ENCODE peak calls at places on chromosomes 3 and 15, in five cellular contexts. Z is A549, B is AG09309, X is endothelial cell, D is fibroblast of lung. F is an unnamed sample.

GRCh38 chr3:12135029-12135634 is 23.6 kb downstream of the TIMP4 start:
- DNase-seq in Z (peak), B (no peak), X (peak), D (peak), F (peak)

GRCh38 chr3:53996153-53996861 is 104.6 kb upstream of the SELENOK start:
- DNase-seq in Z (no peak), B (no peak), X (no peak), D (no peak), F (no peak)

GRCh38 chr3:169472259-169472900 is 191.1 kb downstream of the MECOM start:
- DNase-seq in Z (no peak), B (no peak), X (no peak), D (no peak), F (no peak)

GRCh38 chr15:100115711-100116090 is 226.1 kb downstream of the ADAMTS17 start:
- DNase-seq in Z (no peak), B (no peak), X (no peak), D (peak), F (no peak)

GRCh38 chr15:71781179-71781964 is 29.0 kb upstream of the NR2E3 start:
- DNase-seq in Z (no peak), B (peak), X (no peak), D (peak), F (peak)

GRCh38 chr3:13564751-13565560 is 16.0 kb downstream of the FBLN2 start:
- DNase-seq in Z (no peak), B (no peak), X (no peak), D (no peak), F (no peak)

GRCh38 chr3:48784426-48785120 is 63.1 kb downstream of the PRKAR2A start:
- DNase-seq in Z (no peak), B (peak), X (no peak), D (peak), F (no peak)

GRCh38 chr3:18559323-18559972 is 134.3 kb upstream of the SATB1 start:
- DNase-seq in Z (peak), B (peak), X (peak), D (peak), F (peak)

GRCh38 chr3:184230081-184230602 is 757 bp downstream of the VWA5B2 start:
- DNase-seq in Z (no peak), B (no peak), X (no peak), D (no peak), F (peak)

GRCh38 chr15:80367094-80367493 is 37.1 kb upstream of the ARNT2 start:
- DNase-seq in Z (peak), B (no peak), X (no peak), D (no peak), F (no peak)

GRCh38 chr3:64889991-64890390 is 202.2 kb upstream of the ADAMTS9 start:
- DNase-seq in Z (no peak), B (no peak), X (peak), D (no peak), F (no peak)

GRCh38 chr3:4583441-4583840 is 90.3 kb downstream of the ITPR1 start:
- DNase-seq in Z (no peak), B (no peak), X (no peak), D (no peak), F (no peak)

GRCh38 chr15:34109775-34110663 is 8.1 kb downstream of the PGBD4 start:
- DNase-seq in Z (peak), B (peak), X (peak), D (peak), F (peak)

GRCh38 chr3:151265166-151265565 is 13.2 kb downstream of the P2RY14 start:
- DNase-seq in Z (no peak), B (no peak), X (no peak), D (no peak), F (no peak)

GRCh38 chr3:9026320-9027040 is 63.2 kb upstream of the RAD18 start:
- DNase-seq in Z (no peak), B (no peak), X (no peak), D (no peak), F (no peak)

GRCh38 chr15:63387741-63388468 is 6.3 kb upstream of the CA12 start:
- DNase-seq in Z (no peak), B (no peak), X (no peak), D (no peak), F (no peak)

DNA sequence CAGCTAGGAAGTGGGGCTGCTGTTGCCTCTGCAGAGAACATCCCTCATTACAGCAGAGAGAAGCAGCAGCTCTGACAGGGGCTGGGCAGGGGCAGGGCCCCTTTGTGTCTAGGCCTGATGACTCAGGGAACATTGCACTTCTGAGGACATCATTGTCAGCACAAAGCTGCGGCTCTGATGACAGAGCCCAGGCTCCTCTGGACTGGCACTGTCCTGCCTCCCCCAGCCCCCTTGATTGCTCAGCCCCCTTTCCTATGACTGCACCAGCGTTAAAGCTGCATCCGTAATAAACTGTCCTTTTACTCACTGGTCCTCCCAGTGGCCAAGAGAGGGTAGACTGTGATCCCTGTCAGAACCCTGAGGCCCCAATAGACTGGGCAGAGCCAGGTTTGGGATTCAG is 18.3 kb downstream of the TRH start:
- DNase-seq in Z (peak), B (no peak), X (peak), D (no peak), F (no peak)
- TF ChIP-seq CTCF in Z (peak), B (peak), X (peak), D (peak), F (no peak)

DNA sequence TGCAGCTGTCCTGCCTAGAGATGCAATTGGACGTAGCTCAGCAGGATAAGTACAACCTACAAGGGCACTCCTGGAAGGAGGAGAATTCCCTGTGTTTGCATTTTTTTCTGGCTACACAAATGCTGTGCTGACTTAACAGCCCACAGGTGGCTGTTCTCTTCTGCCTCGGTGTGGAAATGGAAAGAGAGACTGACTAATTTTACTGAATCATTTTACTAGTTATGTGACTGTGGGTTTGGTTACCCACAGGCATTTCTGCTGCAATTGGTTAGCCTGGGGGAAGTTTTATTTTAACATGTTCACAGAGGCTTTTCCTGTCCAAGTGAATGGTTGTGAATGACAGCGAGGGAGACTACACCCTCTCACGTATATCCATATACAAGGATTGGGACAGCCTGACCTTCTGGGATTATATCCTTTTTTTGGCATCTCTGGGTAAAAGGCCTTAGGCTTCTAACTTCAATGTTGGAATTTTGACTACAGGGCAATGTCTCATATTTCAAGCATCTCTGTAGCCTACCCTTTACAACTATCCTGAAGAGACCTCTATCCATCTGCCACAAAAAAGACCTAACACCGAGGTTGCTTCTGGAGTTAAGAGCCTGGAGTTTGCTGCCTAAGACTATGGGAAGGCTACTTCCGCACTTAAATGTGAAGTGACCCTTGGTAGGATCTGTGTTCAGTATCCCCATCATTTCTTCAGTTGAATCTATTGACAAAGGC is 67.2 kb upstream of the TP63 start:
- DNase-seq in Z (no peak), B (peak), X (no peak), D (peak), F (peak)
- TF ChIP-seq CTCF in Z (no peak), B (peak), X (no peak), D (no peak), F (no peak)

GRCh38 chr3:138829097-138829496 is 5.6 kb downstream of the PIK3CB start:
- DNase-seq in Z (no peak), B (no peak), X (no peak), D (no peak), F (no peak)
- TF ChIP-seq CTCF in Z (no peak), B (no peak), X (no peak), D (no peak), F (no peak)

DNA sequence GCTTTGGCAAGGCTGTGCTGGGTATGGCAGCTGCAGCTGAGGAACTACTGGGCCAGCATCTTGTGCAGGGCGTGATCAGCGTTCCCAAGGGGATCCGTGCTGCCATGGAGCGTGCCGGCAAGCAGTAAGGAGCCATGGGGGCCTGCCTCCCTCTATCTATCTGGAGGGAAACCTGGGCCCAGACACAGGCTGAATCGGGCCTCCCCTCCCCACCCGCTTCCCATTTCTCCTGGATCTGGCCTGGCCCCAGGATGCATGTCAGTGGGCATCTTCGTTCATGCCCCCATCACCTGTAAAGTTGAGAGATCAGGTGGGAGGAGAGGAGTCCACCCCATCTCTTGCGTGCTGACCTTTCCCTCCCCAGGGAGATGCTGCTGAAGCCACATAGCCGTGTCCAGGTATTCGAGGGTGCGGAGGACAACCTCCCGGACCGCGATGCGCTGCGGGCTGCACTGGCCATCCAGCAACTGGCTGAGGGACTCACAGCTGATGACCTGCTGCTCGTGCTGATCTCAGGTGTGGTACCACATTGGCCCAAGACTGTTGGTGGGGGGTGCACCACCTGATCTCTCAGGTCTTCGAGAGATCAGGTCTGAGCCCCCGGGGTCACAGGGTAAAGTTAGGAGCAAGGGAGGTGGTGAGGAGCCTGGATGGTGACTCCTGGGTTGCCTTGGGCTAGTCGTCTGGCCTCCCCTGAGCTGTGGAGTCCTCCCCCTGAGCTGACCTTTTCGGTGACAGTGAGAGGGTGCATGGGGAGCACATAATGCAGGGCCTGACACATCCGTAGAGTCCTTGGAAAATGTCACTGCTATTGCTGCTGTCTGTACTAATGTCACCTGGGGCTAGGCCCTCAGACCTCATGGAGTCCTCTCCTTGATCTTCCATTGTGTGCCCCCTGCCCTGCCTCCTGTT is 3.2 kb downstream of the GLYCTK start:
- DNase-seq in Z (no peak), B (no peak), X (no peak), D (no peak), F (no peak)
- TF ChIP-seq CTCF in Z (no peak), B (no peak), X (no peak), D (no peak), F (no peak)

GRCh38 chr3:25430942-25431570 is 3.0 kb downstream of the RARB start:
- DNase-seq in Z (no peak), B (no peak), X (no peak), D (no peak), F (no peak)
- TF ChIP-seq CTCF in Z (no peak), B (no peak), X (no peak), D (no peak), F (no peak)

DNA sequence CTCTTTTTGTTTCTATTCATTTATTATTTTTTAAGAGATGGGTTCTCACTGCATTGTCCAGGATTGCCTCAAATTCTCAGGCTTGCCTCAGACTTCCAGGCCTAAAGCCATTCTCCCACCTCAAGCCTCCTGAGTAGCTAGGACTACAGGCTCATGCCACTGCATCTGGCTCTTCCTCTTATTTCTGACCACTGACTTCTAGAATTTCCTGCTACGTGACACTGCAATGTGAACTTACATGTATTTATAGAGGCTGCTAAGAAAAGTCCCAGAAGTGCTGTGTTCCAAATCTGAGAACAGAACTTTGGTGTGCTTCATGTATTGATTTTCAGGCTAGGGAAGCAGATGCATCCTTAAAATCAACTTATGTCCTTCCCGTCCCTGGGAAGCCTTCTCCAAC is 407.4 kb downstream of the RSL24D1 start:
- DNase-seq in Z (no peak), B (no peak), X (no peak), D (no peak), F (no peak)
- TF ChIP-seq CTCF in Z (no peak), B (no peak), X (no peak), D (no peak), F (no peak)

GRCh38 chr3:128489860-128490649 is 2.9 kb downstream of the GATA2 start:
- DNase-seq in Z (no peak), B (no peak), X (peak), D (peak), F (no peak)
- TF ChIP-seq CTCF in Z (no peak), B (no peak), X (no peak), D (no peak), F (no peak)

DNA sequence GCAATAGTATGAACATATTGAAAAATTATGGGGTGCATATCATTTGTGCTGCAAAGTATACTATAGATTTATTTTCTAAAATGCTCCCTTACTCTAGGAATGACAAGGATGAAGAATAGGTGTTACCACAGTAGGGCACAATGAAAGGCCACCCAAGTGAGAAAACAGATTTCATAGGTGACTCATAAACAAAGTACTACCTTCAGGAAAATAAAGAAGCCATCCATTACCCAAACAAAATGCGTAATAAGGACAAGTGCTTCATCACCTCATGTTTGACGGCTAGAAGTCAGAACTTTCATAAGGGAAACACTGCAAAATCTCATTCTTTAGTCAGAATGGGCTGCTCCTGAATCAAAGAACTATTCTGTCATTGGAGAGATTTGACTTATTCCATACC is 116.6 kb downstream of the MFSD1 start:
- DNase-seq in Z (no peak), B (no peak), X (no peak), D (peak), F (no peak)
- TF ChIP-seq CTCF in Z (no peak), B (no peak), X (no peak), D (no peak), F (no peak)

DNA sequence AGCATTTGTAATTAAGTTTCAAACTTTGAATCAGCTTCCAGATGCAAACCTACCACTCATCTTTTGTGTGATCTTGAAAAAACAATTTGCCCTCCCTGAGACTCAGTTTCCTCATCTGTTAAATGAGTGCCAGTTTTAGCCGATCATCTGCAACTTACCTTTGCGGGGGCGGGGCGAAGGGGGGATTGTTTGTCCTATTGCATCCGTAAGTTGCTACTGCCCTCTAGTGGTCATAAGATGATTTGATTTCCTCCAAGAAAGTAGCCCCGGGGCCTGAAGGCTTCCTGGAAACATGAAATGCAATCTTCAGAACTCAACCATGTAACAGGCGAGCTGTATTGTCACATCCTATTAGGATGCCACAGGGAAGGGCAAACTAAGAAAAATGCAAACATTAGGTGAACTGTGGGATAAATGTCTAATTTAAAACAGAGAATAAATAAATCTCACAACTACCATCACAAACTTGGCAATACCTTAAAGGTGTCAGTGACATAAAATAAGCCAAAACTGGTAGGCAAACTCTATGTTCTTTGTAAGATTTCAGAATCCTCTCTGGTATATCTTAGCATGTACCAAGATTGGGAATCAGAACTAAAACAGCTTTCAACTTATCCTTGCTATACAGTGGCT is 63.5 kb upstream of the CLDN18 start:
- DNase-seq in Z (peak), B (peak), X (peak), D (peak), F (peak)
- TF ChIP-seq CTCF in Z (peak), B (peak), X (peak), D (peak), F (peak)

DNA sequence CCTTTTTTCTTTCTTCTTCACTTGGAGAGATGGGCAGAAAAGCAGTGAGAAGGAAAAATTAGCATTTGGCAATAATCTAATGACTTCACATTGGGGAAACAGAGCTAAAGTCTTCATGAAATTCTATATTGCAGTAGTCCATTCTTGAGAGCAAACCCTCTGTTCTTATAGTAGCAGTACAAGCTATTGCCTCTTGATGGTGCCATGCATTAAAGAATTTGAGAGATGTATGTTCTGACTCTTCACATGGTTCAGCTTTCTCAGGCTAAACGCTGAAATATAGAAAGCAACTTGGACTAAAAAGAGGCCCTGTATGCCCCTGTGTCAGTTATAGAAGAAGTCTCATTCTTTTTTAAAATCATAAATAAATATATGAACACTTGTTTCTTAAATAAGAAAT is 36.0 kb downstream of the PHLDB2 start:
- DNase-seq in Z (peak), B (no peak), X (no peak), D (peak), F (peak)
- TF ChIP-seq CTCF in Z (peak), B (peak), X (no peak), D (peak), F (no peak)

F was measured in GM13976.